ENCODE peak calls at places on chromosome 14, in eight cellular contexts. S is cerebellar nuclear complex; F is head of caudate nucleus; Y is activated CD4-positive, alpha-beta T cell treated with anti-CD3 and anti-CD28 coated beads, Interleukin-2, amount 50 U/mL, for 1 hour; I is AG10803; P is naive thymus-derived CD8-positive, alpha-beta T cell; L is posterior vena cava; R is cardiac fibroblast. K is an unnamed sample.

GRCh38 chr14:88941414-88941813 is 117.0 kb downstream of the TTC8 start:
- DNase-seq in P (no peak), F (no peak), L (no peak), R (no peak), S (no peak), Y (no peak), I (no peak), K (no peak)

GRCh38 chr14:21476526-21476924 is 234 bp downstream of the RAB2B start:
- DNase-seq in Y (no peak), P (no peak), S (no peak), R (no peak), L (peak; percentile 94), F (no peak), I (no peak), K (peak; percentile 62)

GRCh38 chr14:38718519-38718918 is 384.5 kb downstream of the SEC23A start:
- DNase-seq in Y (no peak), L (no peak), R (no peak), I (no peak), S (no peak), F (no peak), P (no peak), K (no peak)

GRCh38 chr14:21063479-21063878 is 5.9 kb downstream of the RNASE8 start:
- DNase-seq in I (peak; percentile 90), R (peak; percentile 83), Y (no peak), F (no peak), P (no peak), S (no peak), L (no peak), K (no peak)

GRCh38 chr14:34993444-34993843 is 10.7 kb downstream of the SRP54 start:
- DNase-seq in S (no peak), R (no peak), L (no peak), F (no peak), Y (no peak), P (no peak), I (no peak), K (no peak)

GRCh38 chr14:69263364-69263763 is 3.4 kb downstream of the GALNT16 start:
- DNase-seq in S (no peak), R (peak; percentile 99), P (no peak), L (peak; percentile 91), Y (no peak), I (peak; percentile 99), F (peak; percentile 15), K (peak; percentile 86)

GRCh38 chr14:35220920-35221319 is 71.3 kb upstream of the PSMA6 start:
- DNase-seq in S (no peak), F (no peak), Y (no peak), L (no peak), I (no peak), P (no peak), R (no peak), K (no peak)

GRCh38 chr14:70442750-70443149 is 9.2 kb upstream of the ADAM21 start:
- DNase-seq in P (no peak), L (no peak), S (no peak), I (no peak), Y (no peak), R (peak; percentile 2), F (no peak), K (no peak)

GRCh38 chr14:70640938-70641547 is 673 bp upstream of the TTC9 start:
- DNase-seq in S (no peak), R (peak; percentile 55), L (no peak), Y (peak; percentile 51), P (peak; percentile 67), I (no peak), F (peak; percentile 45), K (no peak)

GRCh38 chr14:28875937-28876910 is 109.6 kb downstream of the FOXG1 start:
- DNase-seq in I (no peak), S (no peak), P (no peak), R (no peak), Y (no peak), L (no peak), F (no peak), K (no peak)

GRCh38 chr14:75553761-75554160 is 24.7 kb upstream of the FLVCR2 start:
- DNase-seq in P (no peak), Y (no peak), I (no peak), R (no peak), F (no peak), S (no peak), L (no peak), K (no peak)

GRCh38 chr14:54470701-54471100 is 18.1 kb downstream of the GMFB start:
- DNase-seq in L (no peak), I (no peak), P (no peak), S (no peak), R (no peak), F (no peak), Y (no peak), K (no peak)

GRCh38 chr14:31937730-31938346 is 139.3 kb upstream of the ARHGAP5 start:
- DNase-seq in F (peak; percentile 72), R (peak; percentile 91), L (no peak), I (peak; percentile 81), Y (peak; percentile 34), P (no peak), S (no peak), K (peak; percentile 43)

GRCh38 chr14:94748667-94749347 is 21.1 kb downstream of the GSC start:
- DNase-seq in S (no peak), Y (no peak), F (no peak), I (no peak), L (peak; percentile 32), P (no peak), R (peak; percentile 18), K (no peak)

GRCh38 chr14:35553808-35554207 is 19.8 kb downstream of the INSM2 start:
- DNase-seq in R (peak; percentile 58), L (no peak), I (peak; percentile 25), P (no peak), Y (no peak), S (no peak), F (no peak), K (peak; percentile 31)

GRCh38 chr14:55433880-55434804 is 6.3 kb downstream of the TBPL2 start:
- DNase-seq in P (peak; percentile 21), S (no peak), Y (no peak), R (no peak), L (no peak), I (no peak), F (no peak), K (no peak)

GRCh38 chr14:30527196-30527595 is 31.8 kb upstream of the G2E3 start:
- DNase-seq in S (no peak), I (no peak), F (no peak), L (no peak), R (no peak), Y (no peak), P (no peak), K (no peak)

GRCh38 chr14:45709541-45709940 is 456.5 kb upstream of the MIS18BP1 start:
- DNase-seq in I (no peak), Y (no peak), F (no peak), P (no peak), L (no peak), R (no peak), S (no peak), K (no peak)

GRCh38 chr14:102285106-102285505 is 19.9 kb downstream of the MOK start:
- DNase-seq in Y (no peak), F (no peak), S (no peak), L (no peak), R (no peak), I (no peak), P (no peak), K (no peak)

GRCh38 chr14:104087981-104088850 is 2.7 kb downstream of the ASPG start:
- DNase-seq in P (no peak), L (peak; percentile 77), R (no peak), I (no peak), Y (no peak), F (no peak), S (no peak), K (no peak)

GRCh38 chr14:94132285-94132887 is 3.0 kb upstream of the IFI27L2 start:
- DNase-seq in P (peak; percentile 72), L (no peak), R (peak; percentile 84), F (peak; percentile 75), S (no peak), I (peak; percentile 68), Y (peak; percentile 56), K (peak; percentile 47)

GRCh38 chr14:52031781-52032180 is 37.1 kb downstream of the NID2 start:
- DNase-seq in I (peak; percentile 94), R (peak; percentile 92), Y (no peak), F (no peak), P (no peak), S (no peak), L (peak; percentile 90), K (peak; percentile 19)

GRCh38 chr14:100115726-100116125 is 43.7 kb downstream of the DEGS2 start:
- DNase-seq in L (no peak), P (no peak), F (peak; percentile 74), I (no peak), R (no peak), Y (no peak), S (peak; percentile 81), K (no peak)

GRCh38 chr14:53929871-53930685 is 26.5 kb downstream of the BMP4 start:
- DNase-seq in P (peak; percentile 22), Y (no peak), I (no peak), F (no peak), S (no peak), L (no peak), R (no peak), K (no peak)

GRCh38 chr14:24243336-24243836 is 963 bp upstream of the TINF2 start:
- DNase-seq in F (no peak), Y (no peak), R (no peak), I (no peak), P (no peak), S (no peak), L (no peak), K (no peak)

GRCh38 chr14:78484002-78484401 is 313.8 kb downstream of the NRXN3 start:
- DNase-seq in Y (no peak), F (no peak), R (no peak), L (no peak), P (no peak), I (no peak), S (no peak), K (no peak)

GRCh38 chr14:52700701-52701172 is 5.4 kb upstream of the ERO1A start:
- DNase-seq in F (no peak), I (no peak), Y (no peak), R (peak; percentile 73), L (no peak), S (no peak), P (no peak), K (no peak)

GRCh38 chr14:91419044-91419397 is 1.4 kb upstream of the CCDC88C start:
- DNase-seq in I (no peak), L (no peak), S (no peak), R (no peak), F (no peak), P (peak; percentile 86), Y (no peak), K (no peak)

GRCh38 chr14:93073366-93073722 is 42.4 kb downstream of the ITPK1 start:
- DNase-seq in F (no peak), Y (no peak), L (no peak), P (no peak), I (no peak), R (no peak), S (no peak), K (no peak)

GRCh38 chr14:70113211-70113610 is 75.5 kb downstream of the SLC8A3 start:
- DNase-seq in Y (no peak), F (no peak), L (no peak), P (no peak), R (no peak), S (no peak), I (no peak), K (no peak)

GRCh38 chr14:84646791-84647500 is 883.0 kb upstream of the FLRT2 start:
- DNase-seq in S (no peak), R (peak; percentile 14), Y (no peak), P (no peak), F (no peak), L (no peak), I (no peak), K (no peak)

GRCh38 chr14:53325176-53325806 is 172.2 kb upstream of the DDHD1 start:
- DNase-seq in L (no peak), I (no peak), R (no peak), P (no peak), Y (no peak), S (no peak), F (no peak), K (no peak)

GRCh38 chr14:89243286-89243685 is 173.7 kb downstream of the FOXN3 start:
- DNase-seq in P (no peak), R (no peak), S (no peak), I (no peak), F (no peak), L (no peak), Y (no peak), K (no peak)

GRCh38 chr14:32825058-32825457 is 113.6 kb upstream of the NPAS3 start:
- DNase-seq in Y (no peak), F (peak; percentile 52), P (no peak), L (no peak), S (no peak), I (no peak), R (no peak), K (no peak)

K was measured in amniotic stem cell.